ENCODE peak calls at places on chromosome 1, in six cellular contexts. N is IMR-90; D is upper lobe of left lung; W is CD8-positive, alpha-beta T cell; H is H1; G is right cardiac atrium. X is an unnamed sample. For H3K9me3, the result is how much of the 10 kb centered on the place peaks cover.

GRCh38 chr1:59043796-59044195 is 253.1 kb upstream of the FGGY start:
- DNase-seq in D (no peak), G (peak), W (no peak), N (peak), H (no peak), X (no peak)

GRCh38 chr1:46691997-46692790 is 20.5 kb downstream of the TEX38 start:
- DNase-seq in H (no peak), N (peak), W (no peak), G (peak), D (no peak), X (no peak)

GRCh38 chr1:94693029-94693428 is 127.1 kb upstream of the SLC44A3 start:
- DNase-seq in D (no peak), G (no peak), H (no peak), N (no peak), W (no peak), X (no peak)

GRCh38 chr1:162055062-162055461 is 14.4 kb upstream of the NOS1AP start:
- DNase-seq in D (no peak), G (no peak), H (no peak), N (peak), W (no peak), X (no peak)

GRCh38 chr1:117895482-117896114 is 33.8 kb downstream of the GDAP2 start:
- DNase-seq in W (peak), H (no peak), G (no peak), D (no peak), N (peak), X (peak)

GRCh38 chr1:91781371-91781825 is 104.6 kb downstream of the TGFBR3 start:
- DNase-seq in W (no peak), H (no peak), D (no peak), G (no peak), N (peak), X (no peak)

GRCh38 chr1:112634367-112634766 is 14.7 kb downstream of the CAPZA1 start:
- DNase-seq in H (no peak), G (no peak), N (no peak), D (no peak), W (no peak), X (no peak)

GRCh38 chr1:60589916-60590315 is 492.4 kb upstream of the NFIA start:
- DNase-seq in G (no peak), N (no peak), D (no peak), W (no peak), H (no peak), X (no peak)

GRCh38 chr1:213783898-213784297 is 203.9 kb upstream of the PROX1 start:
- DNase-seq in D (peak), W (no peak), N (no peak), G (no peak), H (no peak), X (no peak)

GRCh38 chr1:43372172-43372571 is 4.4 kb upstream of the ELOVL1 start:
- DNase-seq in H (no peak), G (no peak), D (no peak), W (no peak), N (peak), X (no peak)

GRCh38 chr1:107963601-107964396 is 1.2 kb downstream of the VAV3 start:
- DNase-seq in G (peak), N (no peak), H (no peak), D (peak), W (peak), X (peak)

GRCh38 chr1:81801834-81802531 is 1.2 kb downstream of the ADGRL2 start:
- DNase-seq in D (no peak), G (peak), H (no peak), N (peak), W (no peak), X (no peak)

GRCh38 chr1:84358695-84359094 is 39.6 kb upstream of the DNASE2B start:
- DNase-seq in W (no peak), G (no peak), H (no peak), D (no peak), N (no peak), X (no peak)

GRCh38 chr1:145997156-145998023 is 1.0 kb upstream of the TXNIP start:
- DNase-seq in N (no peak), G (no peak), H (no peak), W (no peak), D (peak), X (peak)

GRCh38 chr1:83583351-83584014 is 415.4 kb downstream of the TTLL7 start:
- DNase-seq in N (no peak), G (no peak), D (no peak), H (no peak), W (no peak), X (no peak)

GRCh38 chr1:224203243-224204016 is 20.4 kb downstream of the DEGS1 start:
- DNase-seq in G (peak), N (peak), H (no peak), D (peak), W (no peak), X (no peak)

GRCh38 chr1:117871013-117871412 is 58.4 kb downstream of the GDAP2 start:
- DNase-seq in W (no peak), N (no peak), G (no peak), H (no peak), D (no peak), X (no peak)

GRCh38 chr1:180586671-180587155 is 27.9 kb downstream of the OVAAL start:
- DNase-seq in G (no peak), H (no peak), W (no peak), N (peak), D (no peak), X (no peak)

GRCh38 chr1:45026446-45026845 is 14.4 kb downstream of the UROD start:
- DNase-seq in W (no peak), H (no peak), D (no peak), N (no peak), G (no peak), X (no peak)

GRCh38 chr1:82124987-82125638 is 324.4 kb downstream of the ADGRL2 start:
- DNase-seq in G (no peak), W (no peak), H (no peak), D (no peak), N (no peak), X (no peak)

GRCh38 chr1:219526074-219526473 is 86.8 kb downstream of the ZC3H11B start:
- DNase-seq in W (no peak), G (no peak), D (no peak), H (no peak), N (no peak), X (no peak)

GRCh38 chr1:85957760-85958159 is 198.8 kb downstream of the COL24A1 start:
- DNase-seq in W (no peak), H (no peak), G (no peak), N (no peak), D (no peak), X (no peak)

GRCh38 chr1:66292944-66293343 is 241.0 kb upstream of the SGIP1 start:
- DNase-seq in N (no peak), H (no peak), D (no peak), G (no peak), W (no peak), X (no peak)

GRCh38 chr1:115411388-115412063 is 73.5 kb upstream of the NGF start:
- DNase-seq in W (no peak), G (no peak), H (no peak), D (no peak), N (peak), X (no peak)

GRCh38 chr1:156026588-156026987 is 5.8 kb upstream of the SSR2 start:
- DNase-seq in N (no peak), G (no peak), D (no peak), H (no peak), W (no peak), X (no peak)

GRCh38 chr1:157955269-157955668 is 38.2 kb upstream of the KIRREL1 start:
- DNase-seq in W (no peak), N (no peak), D (no peak), G (no peak), H (no peak), X (no peak)

GRCh38 chr1:107724648-107725047 is 240.3 kb downstream of the VAV3 start:
- DNase-seq in D (no peak), W (no peak), H (no peak), N (no peak), G (no peak), X (no peak)

GRCh38 chr1:51119331-51119730 is 17.3 kb downstream of the C1orf185 start:
- DNase-seq in N (no peak), H (no peak), D (no peak), G (no peak), W (no peak), X (no peak)

GRCh38 chr1:65148548-65149390 is 766 bp downstream of the AK4 start:
- DNase-seq in W (no peak), D (peak), N (peak), G (peak), H (peak), X (no peak)

GRCh38 chr1:42081475-42081874 is 71.7 kb upstream of the GUCA2B start:
- DNase-seq in D (no peak), W (no peak), N (no peak), H (no peak), G (no peak), X (no peak)

GRCh38 chr1:162276493-162276892 is 100.2 kb downstream of the SPATA46 start:
- DNase-seq in N (peak), G (no peak), D (no peak), H (no peak), W (no peak), X (no peak)

GRCh38 chr1:101105877-101106276 is 80.3 kb upstream of the DPH5 start:
- DNase-seq in N (peak), G (no peak), D (no peak), W (no peak), H (no peak), X (no peak)

GRCh38 chr1:165408518-165408917 is 36.4 kb downstream of the RXRG start:
- DNase-seq in G (no peak), D (peak), W (no peak), H (no peak), N (peak), X (no peak)

GRCh38 chr1:48291421-48291820 is 68.9 kb downstream of the SLC5A9 start:
- DNase-seq in N (no peak), G (no peak), H (no peak), W (no peak), D (no peak), X (no peak)

GRCh38 chr1:233885196-233886028 is 19.1 kb upstream of the SLC35F3 start:
- DNase-seq in N (no peak), H (no peak), D (no peak), W (no peak), G (no peak), X (no peak)

GRCh38 chr1:66138613-66139012 is 345.9 kb downstream of the PDE4B start:
- DNase-seq in W (no peak), H (no peak), G (no peak), D (no peak), N (no peak), X (no peak)

GRCh38 chr1:152741656-152742055 is 16.2 kb upstream of the KPRP start:
- DNase-seq in D (no peak), G (no peak), H (no peak), N (no peak), W (no peak), X (no peak)

GRCh38 chr1:54886724-54887664 is at the start of gene DHCR24:
- DNase-seq in W (peak), D (peak), H (peak), G (peak), N (peak), X (peak)

GRCh38 chr1:175221548-175222175 is 29.1 kb upstream of the KIAA0040 start:
- DNase-seq in G (peak), D (peak), N (no peak), H (peak), W (no peak), X (no peak)

GRCh38 chr1:118871510-118872240 is 116.5 kb downstream of the TBX15 start:
- DNase-seq in W (no peak), H (no peak), D (no peak), G (no peak), N (no peak), X (no peak)

GRCh38 chr1:5765997-5766913 is 226.0 kb downstream of the NPHP4 start:
- DNase-seq in N (no peak), G (no peak), D (no peak), H (no peak), W (no peak), X (no peak)

GRCh38 chr1:5769146-5769545 is 223.1 kb downstream of the NPHP4 start:
- DNase-seq in W (no peak), G (no peak), D (no peak), H (no peak), N (no peak), X (no peak)

GRCh38 chr1:5765465-5765864 is 226.8 kb downstream of the NPHP4 start:
- DNase-seq in H (no peak), D (no peak), G (no peak), W (no peak), N (no peak), X (no peak)

GRCh38 chr1:5769760-5770159 is 222.5 kb downstream of the NPHP4 start:
- DNase-seq in N (no peak), D (no peak), H (no peak), W (no peak), G (no peak), X (no peak)

DNA sequence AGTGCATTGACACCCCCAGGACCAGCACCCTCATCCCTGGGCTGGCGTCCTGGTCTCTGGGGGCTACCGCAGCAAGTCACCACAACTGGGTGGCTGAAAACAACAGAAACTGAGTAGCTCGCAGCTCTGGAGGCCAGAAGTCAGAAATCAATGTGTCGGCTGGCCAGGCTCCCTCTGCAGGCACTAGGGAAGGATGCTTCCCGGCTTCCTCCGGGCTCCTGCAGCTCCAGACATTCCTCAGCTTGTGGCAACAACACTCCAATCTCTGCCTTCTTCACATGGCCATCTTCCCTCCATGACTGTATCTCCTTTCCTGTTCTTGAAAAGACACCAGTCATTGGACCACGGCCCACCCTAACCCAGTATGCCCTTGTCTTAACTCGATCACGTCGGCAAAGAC is 224.2 kb downstream of the NPHP4 start:
- DNase-seq in W (no peak), H (no peak), G (no peak), N (no peak), D (no peak), X (no peak)
- H3K9me3 ChIP-seq in W (under half), H (under half), G (under half), N (under half), D (under half), X (under half)

DNA sequence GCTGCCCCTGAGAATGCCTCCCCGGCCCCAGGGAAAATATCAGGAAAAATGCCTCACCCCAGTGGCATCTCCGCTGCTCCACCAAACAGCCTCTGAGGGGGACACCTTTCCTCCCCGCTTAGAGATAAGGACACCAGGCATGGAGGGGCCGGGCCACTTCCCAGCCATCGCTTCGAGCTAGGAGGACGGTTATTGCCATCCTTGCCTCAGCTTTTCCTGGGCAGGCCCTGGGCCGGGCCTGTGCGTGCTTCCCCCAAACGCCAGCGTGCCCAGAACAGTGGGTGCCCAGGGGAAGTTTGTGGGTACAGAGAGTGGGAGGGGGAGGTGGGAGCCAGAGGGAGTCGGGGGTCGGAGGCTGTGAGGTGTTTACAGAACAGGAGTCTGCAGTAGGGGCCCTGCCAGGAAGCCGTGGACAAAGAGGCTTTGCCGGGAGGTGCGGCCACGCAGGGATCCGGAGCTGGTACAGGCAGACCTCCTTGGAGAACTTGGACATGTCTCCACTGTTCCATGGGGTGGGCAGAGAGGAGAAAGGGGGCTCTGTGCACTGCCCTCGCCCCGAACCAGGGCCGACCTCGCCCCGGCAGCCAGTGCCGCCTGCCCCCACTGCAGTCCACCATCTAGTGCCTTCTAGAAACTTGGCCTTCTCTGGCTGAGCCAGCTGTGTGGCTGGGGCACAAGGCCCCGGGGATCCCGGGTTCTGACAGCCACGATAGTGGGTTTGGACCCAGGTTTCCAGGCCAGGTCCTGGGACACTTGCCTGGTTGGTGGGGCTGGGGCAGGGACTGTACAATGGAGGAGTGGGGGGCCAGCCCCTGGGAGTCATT is 33.5 kb upstream of the TTC34 start:
- DNase-seq in H (no peak), W (no peak), N (no peak), G (no peak), D (no peak), X (no peak)
- H3K9me3 ChIP-seq in H (half or more), W (under half), N (half or more), G (under half), D (under half), X (under half)

GRCh38 chr1:111097356-111098099 is 42.4 kb downstream of the DRAM2 start:
- DNase-seq in W (no peak), N (no peak), G (no peak), H (no peak), D (no peak), X (no peak)
- H3K9me3 ChIP-seq in W (under half), N (under half), G (under half), H (under half), D (under half), X (under half)

DNA sequence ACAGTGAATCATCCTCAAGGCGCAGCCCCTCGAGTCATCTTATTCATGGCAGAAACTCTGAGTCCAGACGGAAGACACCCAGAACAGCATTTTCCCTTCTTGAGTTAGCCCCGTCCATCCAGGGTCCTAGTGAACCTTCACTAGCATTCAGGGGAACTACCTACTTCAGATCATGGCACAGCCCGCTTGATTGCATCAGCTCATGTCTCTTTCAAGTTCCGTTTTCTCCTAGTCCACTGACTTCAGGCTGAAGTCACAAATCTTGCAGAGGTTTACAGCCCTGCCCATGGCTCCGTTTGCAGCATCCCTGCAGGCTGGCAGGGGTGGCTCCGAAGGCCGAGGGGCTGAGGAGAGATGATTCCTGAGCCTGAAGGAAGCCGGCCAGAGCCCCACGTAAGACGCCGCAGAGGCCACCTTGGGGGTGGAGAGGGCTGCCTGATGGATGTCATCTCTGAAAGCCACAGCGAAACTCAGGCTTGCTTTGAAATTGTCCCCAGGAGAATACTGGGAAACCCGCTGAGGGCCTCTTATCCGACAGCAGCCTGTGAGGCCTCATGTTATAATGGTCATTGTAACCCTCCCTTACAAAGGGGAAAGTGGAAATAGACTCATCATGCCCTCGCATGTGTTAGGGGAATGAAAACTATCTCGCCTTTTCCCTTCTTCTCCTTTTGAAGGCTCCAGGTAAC is 310.2 kb upstream of the AJAP1 start:
- DNase-seq in H (no peak), G (no peak), W (no peak), N (no peak), D (no peak), X (no peak)
- H3K9me3 ChIP-seq in H (under half), G (under half), W (under half), N (under half), D (under half), X (under half)

X was measured in T-helper 17 cell.